ENCODE peak calls at places on chromosomes 4 and X, in ten cellular contexts. O is RPMI8226; M is caudate nucleus; K is NCI-H510A treated with DMSO at 0.1 percent for 48 hours; G is HCT116; T is stimulated activated CD4-positive, alpha-beta T cell treated with anti-CD3 and anti-CD28 coated beads, Interleukin-1b, Interleukin-23, amount 100 ng/mL, for 48 hours; A is testis; D is activated T-helper 1 cell treated with Interleukin-2 at 50 U/mL for 16 hours; S is SW480; W is activated gamma-delta T cell treated with anti-CD3 and anti-CD28 coated beads, Interleukin-2, amount 50 U/mL, for 16 hours. J is an unnamed sample.

GRCh38 chrX:20913760-20914159 is 460.5 kb upstream of the CNKSR2 start:
- DNase-seq in W (no peak), K (no peak), D (no peak), G (no peak), M (no peak), T (no peak), A (peak), S (no peak), O (peak), J (no peak)

GRCh38 chr4:74072739-74073138 is 26.3 kb downstream of the CXCL2 start:
- DNase-seq in T (no peak), S (no peak), G (no peak), O (no peak), M (no peak), A (no peak), W (no peak), D (no peak), K (no peak), J (no peak)

GRCh38 chr4:112060212-112060611 is 85.0 kb upstream of the FAM241A start:
- DNase-seq in M (no peak), K (no peak), S (peak), T (no peak), A (no peak), O (peak), G (peak), W (no peak), D (no peak), J (no peak)

GRCh38 chr4:127479031-127479622 is 153.6 kb upstream of the INTU start:
- DNase-seq in M (no peak), T (no peak), G (peak), W (no peak), O (peak), S (no peak), A (no peak), K (peak), D (no peak), J (no peak)

GRCh38 chr4:61254406-61254805 is 54.3 kb downstream of the ADGRL3 start:
- DNase-seq in O (no peak), W (no peak), S (no peak), K (no peak), A (no peak), T (no peak), G (no peak), M (no peak), D (no peak), J (no peak)

GRCh38 chr4:174122705-174123104 is 160.8 kb downstream of the FBXO8 start:
- DNase-seq in S (no peak), O (no peak), M (no peak), A (no peak), G (no peak), T (no peak), K (no peak), D (no peak), W (no peak), J (no peak)

GRCh38 chr4:184281231-184282139 is 63.8 kb upstream of the ENPP6 start:
- DNase-seq in D (no peak), T (no peak), G (no peak), W (no peak), O (no peak), A (no peak), M (no peak), S (no peak), K (peak), J (no peak)

GRCh38 chr4:176549161-176549865 is 229.5 kb downstream of the SPCS3 start:
- DNase-seq in O (no peak), S (no peak), G (no peak), T (no peak), A (no peak), W (no peak), K (no peak), D (no peak), M (no peak), J (no peak)

GRCh38 chrX:110159865-110160264 is 157.0 kb downstream of the TMEM164 start:
- DNase-seq in O (no peak), K (no peak), S (no peak), D (no peak), T (no peak), G (no peak), M (no peak), A (no peak), W (no peak), J (no peak)

GRCh38 chr4:16862688-16863087 is 35.8 kb downstream of the LDB2 start:
- DNase-seq in G (no peak), T (no peak), W (no peak), D (no peak), S (no peak), A (no peak), M (no peak), K (no peak), O (no peak), J (no peak)

GRCh38 chrX:129754266-129755024 is 15.7 kb downstream of the XPNPEP2 start:
- DNase-seq in W (no peak), G (no peak), A (no peak), T (no peak), M (no peak), O (no peak), S (no peak), K (no peak), D (no peak), J (no peak)

GRCh38 chr4:124879195-124879594 is 166.7 kb upstream of the ANKRD50 start:
- DNase-seq in W (no peak), G (no peak), T (no peak), M (no peak), D (no peak), S (no peak), K (no peak), O (no peak), A (no peak), J (no peak)

GRCh38 chrX:23803931-23804381 is 21.0 kb downstream of the SAT1 start:
- DNase-seq in M (no peak), S (no peak), G (no peak), T (no peak), O (no peak), A (peak), W (no peak), D (no peak), K (no peak), J (no peak)